ENCODE peak calls at places on chromosome 5, in ten cellular contexts. X, E, N, O, I, S, D, G, W and J are unnamed samples.

GRCh38 chr5:179139111-179139935 is 79.2 kb downstream of the ZNF354C start:
- DNase-seq in X (no peak), E (no peak), N (no peak), O (no peak), I (no peak), S (no peak), D (no peak), G (no peak), W (no peak), J (no peak)

GRCh38 chr5:59371525-59372138 is 521.9 kb downstream of the PDE4D start:
- DNase-seq in X (no peak), E (no peak), N (no peak), O (no peak), I (no peak), S (no peak), D (no peak), G (no peak), W (no peak), J (no peak)

GRCh38 chr5:45826055-45826454 is 129.9 kb upstream of the HCN1 start:
- DNase-seq in X (no peak), E (no peak), N (no peak), O (no peak), I (no peak), S (no peak), D (no peak), G (no peak), W (no peak), J (no peak)

GRCh38 chr5:107894361-107894760 is 223.6 kb upstream of the EFNA5 start:
- DNase-seq in X (no peak), E (no peak), N (no peak), O (no peak), I (no peak), S (no peak), D (no peak), G (no peak), W (no peak), J (no peak)

GRCh38 chr5:120098902-120099301 is 365.2 kb upstream of the PRR16 start:
- DNase-seq in X (no peak), E (no peak), N (no peak), O (no peak), I (no peak), S (no peak), D (no peak), G (no peak), W (no peak), J (no peak)

GRCh38 chr5:108983456-108984092 is 235.9 kb downstream of the FER start:
- DNase-seq in X (no peak), E (no peak), N (no peak), O (no peak), I (no peak), S (no peak), D (no peak), G (no peak), W (no peak), J (no peak)

GRCh38 chr5:9376363-9377117 is 169.3 kb downstream of the SEMA5A start:
- DNase-seq in X (no peak), E (no peak), N (no peak), O (no peak), I (no peak), S (no peak), D (no peak), G (no peak), W (no peak), J (no peak)

GRCh38 chr5:181191526-181192336 is 13.3 kb downstream of the TRIM7 start:
- DNase-seq in X (no peak), E (peak; percentile 97), N (peak; percentile 98), O (peak; percentile 93), I (peak; percentile 83), S (peak; percentile 96), D (peak; percentile 100), G (peak; percentile 97), W (peak; percentile 96), J (peak; percentile 94)

GRCh38 chr5:77638204-77638762 is at the start of gene OTP:
- DNase-seq in X (no peak), E (no peak), N (no peak), O (no peak), I (no peak), S (no peak), D (no peak), G (no peak), W (no peak), J (no peak)

GRCh38 chr5:77637170-77638074 is 1.1 kb downstream of the OTP start:
- DNase-seq in X (no peak), E (no peak), N (no peak), O (peak; percentile 51), I (no peak), S (no peak), D (no peak), G (no peak), W (no peak), J (no peak)

GRCh38 chr5:77635617-77636422 is 2.7 kb downstream of the OTP start:
- DNase-seq in X (no peak), E (no peak), N (no peak), O (peak; percentile 72), I (no peak), S (no peak), D (no peak), G (no peak), W (peak; percentile 35), J (no peak)

GRCh38 chr5:77635073-77635472 is 3.4 kb downstream of the OTP start:
- DNase-seq in X (no peak), E (no peak), N (no peak), O (no peak), I (no peak), S (no peak), D (no peak), G (no peak), W (no peak), J (no peak)

DNA sequence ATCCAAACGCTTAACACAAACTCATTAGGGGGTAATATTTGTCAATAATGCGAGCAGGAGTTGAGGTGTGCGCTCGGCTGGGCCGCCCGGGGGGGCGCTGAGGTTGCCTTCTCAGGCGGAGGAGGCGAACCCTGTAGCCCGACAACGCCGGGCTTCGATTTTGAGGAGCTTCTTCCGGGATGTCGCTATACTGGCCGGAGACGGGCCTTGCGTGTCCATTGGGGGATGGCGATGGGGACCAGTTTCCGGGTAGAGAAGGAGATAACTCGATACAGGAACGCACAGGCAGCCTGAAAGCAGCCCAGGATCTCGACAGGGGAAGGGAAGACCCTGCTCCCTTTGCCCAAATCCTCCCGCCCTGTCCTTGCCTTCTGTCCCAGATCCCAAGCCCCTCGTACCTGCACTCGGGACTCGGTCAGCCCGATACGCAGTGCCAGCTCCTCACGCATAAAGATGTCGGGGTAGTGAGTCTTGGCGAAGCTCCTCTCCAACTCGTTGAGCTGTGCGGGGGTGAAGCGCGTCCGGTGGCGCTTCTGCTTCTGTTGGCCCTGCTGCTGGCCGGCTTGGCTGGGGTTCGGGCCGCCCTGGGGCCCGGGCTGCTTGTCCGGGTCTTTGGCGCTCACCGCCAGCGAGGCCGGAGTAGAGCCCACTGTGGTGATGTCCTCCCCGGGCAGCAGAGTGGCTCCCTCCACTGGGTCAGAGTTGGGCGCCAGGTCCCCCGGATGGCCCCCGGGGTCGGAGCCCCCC is 1.9 kb downstream of the OTP start:
- DNase-seq in X (no peak), E (no peak), N (no peak), O (peak; percentile 49), I (no peak), S (no peak), D (no peak), G (no peak), W (no peak), J (no peak)
- H3K4me3 ChIP-seq in X (no peak overlapping the region), E (no peak overlapping the region), N (no peak overlapping the region), O (peak overlapping the region; percentile 46), I (no peak overlapping the region), S (peak overlapping the region; percentile 27), D (peak overlapping the region; percentile 7), G (no peak overlapping the region), W (no peak overlapping the region), J (no peak overlapping the region)

DNA sequence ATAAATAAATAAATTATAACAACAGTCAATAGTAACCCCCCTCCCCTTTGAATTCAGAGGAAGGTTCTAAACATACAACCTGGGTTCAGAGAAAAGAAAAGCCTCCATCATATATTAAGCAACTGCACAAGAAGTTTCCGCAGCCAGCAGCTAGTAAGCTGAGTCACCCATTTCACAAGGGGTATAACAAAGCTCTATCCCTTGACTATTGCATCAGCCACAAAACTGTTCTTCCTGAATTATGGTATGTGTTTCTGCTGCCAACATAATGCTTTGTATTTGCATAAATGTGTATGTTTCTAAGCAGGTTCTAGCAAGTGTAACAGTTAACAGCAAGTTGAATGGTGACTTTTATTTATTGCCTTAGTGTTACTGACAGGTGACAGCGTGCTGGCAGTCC is 6.8 kb upstream of the CEP120 start:
- DNase-seq in X (no peak), E (no peak), N (no peak), O (no peak), I (no peak), S (no peak), D (no peak), G (no peak), W (no peak), J (no peak)
- TF ChIP-seq POLR2AphosphoS5 in X (no peak), E (no peak), N (no peak), O (no peak), I (no peak), S (no peak), D (no peak), G (no peak), W (no peak), J (no peak)

GRCh38 chr5:64693636-64694035 is 3.3 kb downstream of the SHISAL2B start:
- DNase-seq in X (no peak), E (no peak), N (no peak), O (no peak), I (no peak), S (no peak), D (no peak), G (no peak), W (no peak), J (no peak)

GRCh38 chr5:64691333-64691732 is 1.0 kb downstream of the SHISAL2B start:
- DNase-seq in X (no peak), E (no peak), N (no peak), O (peak; percentile 63), I (no peak), S (no peak), D (no peak), G (no peak), W (no peak), J (no peak)

GRCh38 chr5:64690417-64691151 is at the start of gene SHISAL2B:
- DNase-seq in X (no peak), E (no peak), N (no peak), O (peak; percentile 79), I (no peak), S (no peak), D (no peak), G (no peak), W (no peak), J (no peak)

GRCh38 chr5:64688965-64689364 is 1.3 kb upstream of the SHISAL2B start:
- DNase-seq in X (no peak), E (no peak), N (no peak), O (no peak), I (no peak), S (no peak), D (no peak), G (no peak), W (peak; percentile 23), J (no peak)

DNA sequence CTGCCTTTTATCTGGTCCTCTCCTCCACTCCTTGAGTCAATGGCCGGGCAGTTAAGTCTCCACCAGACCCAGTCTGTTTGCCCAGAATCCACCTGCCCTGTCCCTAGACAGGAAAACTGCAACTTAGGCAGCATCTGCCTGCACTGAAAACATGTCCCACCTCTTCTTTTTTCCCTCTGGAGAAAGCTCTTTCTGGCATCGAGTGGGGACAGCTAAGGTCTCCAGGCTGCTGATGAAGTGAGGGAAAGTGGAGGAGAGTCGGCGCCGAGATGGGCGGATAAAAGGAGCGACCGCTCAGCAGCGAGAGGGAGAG is 243 bp upstream of the SHISAL2B start:
- DNase-seq in X (no peak), E (no peak), N (no peak), O (no peak), I (no peak), S (no peak), D (no peak), G (no peak), W (no peak), J (no peak)
- H3K4me3 ChIP-seq in X (peak overlapping the region; percentile 72), E (no peak overlapping the region), N (peak overlapping the region; percentile 28), O (peak overlapping the region; percentile 59), I (no peak overlapping the region), S (peak overlapping the region; percentile 56), D (peak overlapping the region; percentile 34), G (peak overlapping the region; percentile 47), W (no peak overlapping the region), J (no peak overlapping the region)

DNA sequence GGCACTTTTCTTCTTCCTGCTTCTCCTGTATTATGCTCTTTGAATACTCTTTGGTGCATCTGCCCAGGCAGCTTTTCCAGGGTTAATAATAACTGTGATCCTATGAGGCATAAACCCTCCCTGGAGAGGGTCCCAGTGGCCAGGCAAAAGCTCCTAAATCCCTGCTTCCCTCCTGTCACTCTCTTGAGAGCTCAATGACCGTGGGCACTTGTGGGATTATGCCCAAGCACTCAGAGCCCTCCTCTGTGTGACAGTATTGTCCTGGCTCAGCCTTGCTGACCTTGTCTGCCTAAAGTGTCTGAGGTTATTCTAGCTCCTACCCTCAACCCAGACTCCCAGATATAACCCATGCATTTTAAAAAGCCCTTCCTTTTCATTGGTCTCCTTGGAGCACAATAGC is 51.9 kb downstream of the GALNT10 start:
- DNase-seq in X (no peak), E (no peak), N (no peak), O (no peak), I (no peak), S (no peak), D (peak; percentile 45), G (no peak), W (no peak), J (no peak)
- TF ChIP-seq POLR2AphosphoS5 in X (no peak), E (no peak), N (no peak), O (no peak), I (no peak), S (no peak), D (no peak), G (no peak), W (no peak), J (no peak)